ENCODE peak calls at places on chromosomes 1 and 21, in ten cellular contexts. One of them, this sample, is unnamed.

GRCh38 chr1:54204199-54204598 is 4.2 kb downstream of the MRPL37 start:
- DNase-seq in sigmoid colon: no peak
- DNase-seq in prostate gland: no peak
- DNase-seq in GM12878: no peak
- DNase-seq in endothelial cell of umbilical vein: no peak
- DNase-seq in K562: no peak
- DNase-seq in H1: no peak
- DNase-seq in transverse colon: no peak
- DNase-seq in HCT116: no peak
- DNase-seq in SK-N-SH: no peak
- DNase-seq in this sample: no peak

GRCh38 chr1:101506541-101507164 is 269.8 kb downstream of the S1PR1 start:
- DNase-seq in sigmoid colon: no peak
- DNase-seq in prostate gland: peak; percentile 6
- DNase-seq in GM12878: peak; percentile 21
- DNase-seq in endothelial cell of umbilical vein: peak; percentile 47
- DNase-seq in K562: peak; percentile 56
- DNase-seq in H1: no peak
- DNase-seq in transverse colon: peak; percentile 13
- DNase-seq in HCT116: peak; percentile 24
- DNase-seq in SK-N-SH: peak; percentile 33
- DNase-seq in this sample: peak; percentile 8

GRCh38 chr1:15758953-15759661 is 512 bp downstream of the FBLIM1 start:
- DNase-seq in sigmoid colon: no peak
- DNase-seq in prostate gland: no peak
- DNase-seq in GM12878: no peak
- DNase-seq in endothelial cell of umbilical vein: no peak
- DNase-seq in K562: no peak
- DNase-seq in H1: no peak
- DNase-seq in transverse colon: no peak
- DNase-seq in HCT116: no peak
- DNase-seq in SK-N-SH: peak; percentile 84
- DNase-seq in this sample: no peak

GRCh38 chr21:28761709-28762356 is 230.8 kb downstream of the LTN1 start:
- DNase-seq in sigmoid colon: no peak
- DNase-seq in prostate gland: no peak
- DNase-seq in GM12878: no peak
- DNase-seq in endothelial cell of umbilical vein: no peak
- DNase-seq in K562: no peak
- DNase-seq in H1: no peak
- DNase-seq in transverse colon: no peak
- DNase-seq in HCT116: no peak
- DNase-seq in SK-N-SH: no peak
- DNase-seq in this sample: no peak

GRCh38 chr1:2791027-2791760 is 10.3 kb downstream of the TTC34 start:
- DNase-seq in sigmoid colon: peak; percentile 33
- DNase-seq in prostate gland: no peak
- DNase-seq in GM12878: no peak
- DNase-seq in endothelial cell of umbilical vein: no peak
- DNase-seq in K562: no peak
- DNase-seq in H1: no peak
- DNase-seq in transverse colon: no peak
- DNase-seq in HCT116: no peak
- DNase-seq in SK-N-SH: no peak
- DNase-seq in this sample: no peak

GRCh38 chr1:195019385-195019784 is 1588.9 kb downstream of the KCNT2 start:
- DNase-seq in sigmoid colon: no peak
- DNase-seq in prostate gland: no peak
- DNase-seq in GM12878: no peak
- DNase-seq in endothelial cell of umbilical vein: no peak
- DNase-seq in K562: no peak
- DNase-seq in H1: no peak
- DNase-seq in transverse colon: no peak
- DNase-seq in HCT116: peak; percentile 18
- DNase-seq in SK-N-SH: no peak
- DNase-seq in this sample: no peak

GRCh38 chr1:107076846-107077245 is 20.4 kb downstream of the PRMT6 start:
- DNase-seq in sigmoid colon: no peak
- DNase-seq in prostate gland: no peak
- DNase-seq in GM12878: no peak
- DNase-seq in endothelial cell of umbilical vein: no peak
- DNase-seq in K562: no peak
- DNase-seq in H1: peak; percentile 10
- DNase-seq in transverse colon: no peak
- DNase-seq in HCT116: peak; percentile 26
- DNase-seq in SK-N-SH: no peak
- DNase-seq in this sample: peak; percentile 74

GRCh38 chr1:55213885-55214213 is 1.3 kb downstream of the USP24 start:
- DNase-seq in sigmoid colon: peak; percentile 63
- DNase-seq in prostate gland: no peak
- DNase-seq in GM12878: no peak
- DNase-seq in endothelial cell of umbilical vein: no peak
- DNase-seq in K562: no peak
- DNase-seq in H1: no peak
- DNase-seq in transverse colon: no peak
- DNase-seq in HCT116: no peak
- DNase-seq in SK-N-SH: peak; percentile 47
- DNase-seq in this sample: no peak

GRCh38 chr1:19872190-19872589 is 10.0 kb upstream of the OTUD3 start:
- DNase-seq in sigmoid colon: no peak
- DNase-seq in prostate gland: peak; percentile 78
- DNase-seq in GM12878: no peak
- DNase-seq in endothelial cell of umbilical vein: no peak
- DNase-seq in K562: no peak
- DNase-seq in H1: no peak
- DNase-seq in transverse colon: peak; percentile 84
- DNase-seq in HCT116: no peak
- DNase-seq in SK-N-SH: no peak
- DNase-seq in this sample: no peak

DNA sequence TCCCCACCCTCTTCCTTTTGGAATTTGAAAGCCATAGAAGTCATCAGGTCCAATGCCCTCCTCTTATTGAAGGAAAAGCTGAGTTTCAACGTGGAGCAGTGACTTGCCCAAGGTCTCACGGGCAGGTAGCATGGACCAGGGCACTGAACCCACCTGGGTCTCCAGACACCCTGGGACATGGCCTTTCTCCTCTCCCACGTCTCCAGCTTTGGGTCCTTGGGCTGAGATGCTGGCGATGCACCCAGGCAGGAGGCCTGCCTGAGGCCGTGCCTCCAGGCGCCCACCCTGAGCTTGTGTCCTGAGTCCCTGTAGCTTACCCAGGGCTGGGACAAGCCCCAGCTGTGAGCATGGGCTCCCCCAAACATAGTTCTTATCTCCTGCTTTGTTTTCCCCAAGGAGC is 21.4 kb downstream of the LDLRAP1 start:
- DNase-seq in sigmoid colon: no peak
- DNase-seq in prostate gland: no peak
- DNase-seq in GM12878: no peak
- DNase-seq in endothelial cell of umbilical vein: no peak
- DNase-seq in K562: no peak
- DNase-seq in H1: no peak
- DNase-seq in transverse colon: no peak
- DNase-seq in HCT116: no peak
- DNase-seq in SK-N-SH: no peak
- DNase-seq in this sample: no peak
- TF ChIP-seq POLR2AphosphoS5 in sigmoid colon: no peak
- TF ChIP-seq POLR2AphosphoS5 in prostate gland: no peak
- TF ChIP-seq POLR2AphosphoS5 in GM12878: no peak
- TF ChIP-seq POLR2AphosphoS5 in endothelial cell of umbilical vein: no peak
- TF ChIP-seq POLR2AphosphoS5 in K562: no peak
- TF ChIP-seq POLR2AphosphoS5 in H1: no peak
- TF ChIP-seq POLR2AphosphoS5 in transverse colon: no peak
- TF ChIP-seq POLR2AphosphoS5 in HCT116: no peak
- TF ChIP-seq POLR2AphosphoS5 in SK-N-SH: no peak
- TF ChIP-seq POLR2AphosphoS5 in this sample: no peak

GRCh38 chr21:37903396-37903795 is 12.9 kb downstream of the KCNJ6 start:
- DNase-seq in sigmoid colon: no peak
- DNase-seq in prostate gland: no peak
- DNase-seq in GM12878: no peak
- DNase-seq in endothelial cell of umbilical vein: no peak
- DNase-seq in K562: no peak
- DNase-seq in H1: no peak
- DNase-seq in transverse colon: no peak
- DNase-seq in HCT116: no peak
- DNase-seq in SK-N-SH: no peak
- DNase-seq in this sample: no peak

GRCh38 chr21:37905291-37905690 is 11.0 kb downstream of the KCNJ6 start:
- DNase-seq in sigmoid colon: no peak
- DNase-seq in prostate gland: no peak
- DNase-seq in GM12878: no peak
- DNase-seq in endothelial cell of umbilical vein: no peak
- DNase-seq in K562: no peak
- DNase-seq in H1: no peak
- DNase-seq in transverse colon: no peak
- DNase-seq in HCT116: no peak
- DNase-seq in SK-N-SH: no peak
- DNase-seq in this sample: no peak

GRCh38 chr21:37908691-37909090 is 7.6 kb downstream of the KCNJ6 start:
- DNase-seq in sigmoid colon: no peak
- DNase-seq in prostate gland: no peak
- DNase-seq in GM12878: no peak
- DNase-seq in endothelial cell of umbilical vein: no peak
- DNase-seq in K562: no peak
- DNase-seq in H1: no peak
- DNase-seq in transverse colon: no peak
- DNase-seq in HCT116: no peak
- DNase-seq in SK-N-SH: no peak
- DNase-seq in this sample: no peak

GRCh38 chr21:37907076-37907475 is 9.2 kb downstream of the KCNJ6 start:
- DNase-seq in sigmoid colon: no peak
- DNase-seq in prostate gland: no peak
- DNase-seq in GM12878: no peak
- DNase-seq in endothelial cell of umbilical vein: no peak
- DNase-seq in K562: no peak
- DNase-seq in H1: no peak
- DNase-seq in transverse colon: no peak
- DNase-seq in HCT116: no peak
- DNase-seq in SK-N-SH: no peak
- DNase-seq in this sample: no peak

GRCh38 chr21:37904879-37905278 is 11.4 kb downstream of the KCNJ6 start:
- DNase-seq in sigmoid colon: no peak
- DNase-seq in prostate gland: no peak
- DNase-seq in GM12878: no peak
- DNase-seq in endothelial cell of umbilical vein: no peak
- DNase-seq in K562: no peak
- DNase-seq in H1: no peak
- DNase-seq in transverse colon: no peak
- DNase-seq in HCT116: no peak
- DNase-seq in SK-N-SH: no peak
- DNase-seq in this sample: no peak
- H3K27me3 ChIP-seq in sigmoid colon: no peaks in the 10 kb centered on the region
- H3K27me3 ChIP-seq in prostate gland: no peaks in the 10 kb centered on the region
- H3K27me3 ChIP-seq in GM12878: no peaks in the 10 kb centered on the region
- H3K27me3 ChIP-seq in endothelial cell of umbilical vein: no peaks in the 10 kb centered on the region
- H3K27me3 ChIP-seq in K562: peaks cover 5% of the 10 kb centered on the region
- H3K27me3 ChIP-seq in H1: no peaks in the 10 kb centered on the region
- H3K27me3 ChIP-seq in transverse colon: peaks cover 34% of the 10 kb centered on the region
- H3K27me3 ChIP-seq in HCT116: no peaks in the 10 kb centered on the region
- H3K27me3 ChIP-seq in SK-N-SH: no peaks in the 10 kb centered on the region
- H3K27me3 ChIP-seq in this sample: peaks cover 3% of the 10 kb centered on the region

DNA sequence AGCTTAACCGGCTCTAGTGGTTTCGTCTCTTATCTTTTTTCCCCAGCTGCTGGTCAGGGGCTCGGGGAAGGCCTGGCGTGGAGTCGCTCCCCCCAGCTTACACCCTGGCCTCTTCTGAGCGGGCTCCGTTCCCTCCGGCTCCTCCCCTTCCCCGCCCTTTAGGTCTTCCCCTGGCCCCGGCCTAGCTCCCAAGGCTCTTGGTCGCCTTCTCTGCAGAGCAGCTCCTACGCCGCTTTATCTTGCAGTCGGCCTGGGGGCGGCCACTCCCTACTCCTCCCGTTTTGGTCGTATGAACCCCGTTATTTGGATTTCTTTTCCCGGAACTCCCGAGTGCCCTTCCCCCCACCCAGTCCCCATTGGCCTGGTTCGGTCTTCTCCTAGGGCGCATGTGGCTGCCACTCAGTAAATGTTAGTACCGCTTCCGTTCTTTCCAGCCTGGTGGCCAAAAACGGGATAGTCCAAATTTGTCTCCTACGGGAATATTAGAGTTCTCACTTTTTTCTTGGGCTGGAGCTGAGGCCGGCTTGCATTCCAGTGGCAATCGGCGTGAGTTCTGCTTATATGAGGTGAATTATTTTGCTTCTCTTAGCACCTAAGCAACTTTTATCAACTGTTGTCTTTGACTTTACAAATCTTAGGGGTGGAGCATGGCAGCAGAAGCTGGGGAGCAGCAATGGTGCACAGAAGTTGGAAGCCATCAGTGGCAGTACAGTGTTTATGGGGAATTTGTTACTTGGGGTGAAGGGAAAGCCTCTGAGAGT is 474 bp downstream of the THRAP3 start:
- DNase-seq in sigmoid colon: peak; percentile 92
- DNase-seq in prostate gland: no peak
- DNase-seq in GM12878: no peak
- DNase-seq in endothelial cell of umbilical vein: peak; percentile 91
- DNase-seq in K562: no peak
- DNase-seq in H1: peak; percentile 23
- DNase-seq in transverse colon: no peak
- DNase-seq in HCT116: peak; percentile 61
- DNase-seq in SK-N-SH: peak; percentile 84
- DNase-seq in this sample: peak; percentile 38
- TF ChIP-seq POLR2AphosphoS5 in sigmoid colon: no peak
- TF ChIP-seq POLR2AphosphoS5 in prostate gland: no peak
- TF ChIP-seq POLR2AphosphoS5 in GM12878: peak; percentile 46
- TF ChIP-seq POLR2AphosphoS5 in endothelial cell of umbilical vein: no peak
- TF ChIP-seq POLR2AphosphoS5 in K562: no peak
- TF ChIP-seq POLR2AphosphoS5 in H1: no peak
- TF ChIP-seq POLR2AphosphoS5 in transverse colon: peak; percentile 4
- TF ChIP-seq POLR2AphosphoS5 in HCT116: no peak
- TF ChIP-seq POLR2AphosphoS5 in SK-N-SH: no peak
- TF ChIP-seq POLR2AphosphoS5 in this sample: peak; percentile 30

DNA sequence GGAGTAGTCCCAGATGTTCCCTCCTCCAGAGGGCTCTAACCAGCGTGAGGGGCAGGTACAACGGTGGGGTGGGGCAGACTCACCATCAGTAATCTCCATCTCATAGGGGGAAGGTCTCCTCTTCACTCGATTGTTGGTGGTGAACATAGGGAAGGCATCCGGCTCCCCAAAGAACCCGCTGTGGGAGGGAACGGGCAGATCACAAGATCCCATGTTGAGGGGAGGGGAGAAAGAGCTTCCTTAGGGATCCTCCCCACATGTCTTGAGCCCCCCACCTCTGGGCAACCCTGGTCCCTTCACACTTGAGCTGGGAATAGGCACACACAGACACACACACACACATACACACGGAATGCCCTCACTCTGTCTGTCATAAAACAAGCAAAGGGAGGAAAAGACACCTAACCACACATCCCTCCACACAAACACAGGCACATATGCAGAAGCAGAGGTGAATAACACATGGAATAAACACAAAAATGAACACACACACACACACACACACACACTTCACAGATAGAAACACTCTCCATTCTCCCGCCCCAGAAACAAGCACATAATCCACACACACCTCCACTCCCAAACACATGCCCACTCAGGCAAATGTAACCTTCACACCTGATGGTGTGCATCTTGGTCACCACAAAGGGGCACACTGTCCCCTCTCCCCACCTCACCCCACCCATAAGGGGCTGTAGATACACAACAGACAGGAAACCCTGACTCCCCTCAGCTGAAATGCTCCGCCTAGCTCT is 7.9 kb downstream of the TAL1 start:
- DNase-seq in sigmoid colon: no peak
- DNase-seq in prostate gland: no peak
- DNase-seq in GM12878: no peak
- DNase-seq in endothelial cell of umbilical vein: no peak
- DNase-seq in K562: peak; percentile 14
- DNase-seq in H1: no peak
- DNase-seq in transverse colon: no peak
- DNase-seq in HCT116: no peak
- DNase-seq in SK-N-SH: no peak
- DNase-seq in this sample: no peak
- H3K27me3 ChIP-seq in sigmoid colon: peaks cover 41% of the 10 kb centered on the region
- H3K27me3 ChIP-seq in prostate gland: peaks cover 21% of the 10 kb centered on the region
- H3K27me3 ChIP-seq in GM12878: peaks cover 7% of the 10 kb centered on the region
- H3K27me3 ChIP-seq in endothelial cell of umbilical vein: no peaks in the 10 kb centered on the region
- H3K27me3 ChIP-seq in K562: no peaks in the 10 kb centered on the region
- H3K27me3 ChIP-seq in H1: peaks cover 92% of the 10 kb centered on the region
- H3K27me3 ChIP-seq in transverse colon: peaks cover 79% of the 10 kb centered on the region
- H3K27me3 ChIP-seq in HCT116: peaks cover 10% of the 10 kb centered on the region
- H3K27me3 ChIP-seq in SK-N-SH: peaks cover 84% of the 10 kb centered on the region
- H3K27me3 ChIP-seq in this sample: peaks cover 15% of the 10 kb centered on the region

This sample was measured in Panc1.